ENCODE peak calls at places on chromosomes 16 and 17, in four cellular contexts. E is stomach, D is esophagus muscularis mucosa, I is endothelial cell of umbilical vein. A is an unnamed sample.

GRCh38 chr16:46757339-46758050 is 9.4 kb upstream of the MYLK3 start:
- DNase-seq in E (peak; percentile 32), D (no peak), I (no peak), A (no peak)

GRCh38 chr16:70638814-70639792 is 7.3 kb upstream of the IL34 start:
- DNase-seq in I (no peak), E (no peak), D (no peak), A (peak; percentile 31)

GRCh38 chr17:66531826-66532439 is 229.5 kb downstream of the PRKCA start:
- DNase-seq in E (no peak), D (no peak), I (no peak), A (no peak)

GRCh38 chr16:25922438-25922837 is 230.7 kb downstream of the HS3ST4 start:
- DNase-seq in I (no peak), D (no peak), E (no peak), A (no peak)

GRCh38 chr16:46889942-46890300 is 5.8 kb downstream of the GPT2 start:
- DNase-seq in I (no peak), D (no peak), E (no peak), A (no peak)

GRCh38 chr17:82217530-82218204 is 5.0 kb upstream of the CCDC57 start:
- DNase-seq in E (peak; percentile 63), D (no peak), I (peak; percentile 79), A (peak; percentile 62)

GRCh38 chr17:22090263-22090935 is 398.1 kb downstream of the KCNJ18 start:
- DNase-seq in E (no peak), D (no peak), I (no peak), A (no peak)

GRCh38 chr17:2395258-2396170 is 5.3 kb downstream of the MNT start:
- DNase-seq in E (no peak), I (peak; percentile 23), D (no peak), A (no peak)

GRCh38 chr17:33106525-33107162 is 115.0 kb downstream of the SPACA3 start:
- DNase-seq in I (no peak), D (no peak), E (no peak), A (no peak)

GRCh38 chr16:23595246-23595950 is 718 bp downstream of the NDUFAB1 start:
- DNase-seq in D (no peak), I (no peak), E (no peak), A (peak; percentile 7)

GRCh38 chr16:27446721-27447120 is 44.7 kb downstream of the IL21R start:
- DNase-seq in I (no peak), D (no peak), E (no peak), A (peak; percentile 47)

GRCh38 chr16:53991181-53992056 is 287.5 kb downstream of the FTO start:
- DNase-seq in E (peak; percentile 29), I (peak; percentile 14), D (no peak), A (no peak)

GRCh38 chr17:7476474-7476873 is 3.0 kb downstream of the ZBTB4 start:
- DNase-seq in D (no peak), E (no peak), I (peak; percentile 63), A (no peak)

GRCh38 chr16:71811261-71811803 is 2.7 kb upstream of the AP1G1 start:
- DNase-seq in D (no peak), E (no peak), I (no peak), A (no peak)

GRCh38 chr16:70399326-70399725 is 39.6 kb downstream of the ST3GAL2 start:
- DNase-seq in E (no peak), I (no peak), D (no peak), A (no peak)

GRCh38 chr17:80782536-80783427 is 208.9 kb upstream of the CHMP6 start:
- DNase-seq in E (no peak), I (peak; percentile 51), D (no peak), A (no peak)
- H3K27ac ChIP-seq in E (peak overlapping the region; percentile 21), I (no peak overlapping the region), D (peak overlapping the region; percentile 78), A (peak overlapping the region; percentile 33)

DNA sequence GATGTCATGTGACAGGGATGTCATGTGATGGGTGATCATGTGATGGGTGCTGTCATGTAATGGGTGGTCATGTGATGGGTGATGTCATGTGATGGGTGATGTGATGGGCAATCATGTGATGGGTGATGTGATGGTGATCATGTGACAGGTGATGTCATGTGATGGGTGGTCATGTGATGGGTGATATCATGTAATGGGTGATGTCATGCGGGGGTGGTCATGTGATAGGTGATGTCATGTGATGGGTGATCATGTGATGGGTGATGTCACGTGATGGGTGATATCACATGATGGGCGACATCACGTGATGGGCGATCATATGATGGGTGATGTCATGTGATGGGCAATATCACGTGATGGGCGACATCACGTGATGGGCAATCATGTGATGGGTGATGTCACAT is 16.6 kb downstream of the CD300LB start:
- DNase-seq in E (peak; percentile 25), D (no peak), I (no peak), A (no peak)
- TF ChIP-seq POLR2AphosphoS5 in E (no peak), D (no peak), I (no peak), A (no peak)

GRCh38 chr17:41527076-41528023 is 758 bp downstream of the KRT19 start:
- DNase-seq in E (peak; percentile 44), I (no peak), D (no peak), A (peak; percentile 68)
- H3K27ac ChIP-seq in E (peak overlapping the region; percentile 89), I (no peak overlapping the region), D (peak overlapping the region; percentile 7), A (peak overlapping the region; percentile 92)

DNA sequence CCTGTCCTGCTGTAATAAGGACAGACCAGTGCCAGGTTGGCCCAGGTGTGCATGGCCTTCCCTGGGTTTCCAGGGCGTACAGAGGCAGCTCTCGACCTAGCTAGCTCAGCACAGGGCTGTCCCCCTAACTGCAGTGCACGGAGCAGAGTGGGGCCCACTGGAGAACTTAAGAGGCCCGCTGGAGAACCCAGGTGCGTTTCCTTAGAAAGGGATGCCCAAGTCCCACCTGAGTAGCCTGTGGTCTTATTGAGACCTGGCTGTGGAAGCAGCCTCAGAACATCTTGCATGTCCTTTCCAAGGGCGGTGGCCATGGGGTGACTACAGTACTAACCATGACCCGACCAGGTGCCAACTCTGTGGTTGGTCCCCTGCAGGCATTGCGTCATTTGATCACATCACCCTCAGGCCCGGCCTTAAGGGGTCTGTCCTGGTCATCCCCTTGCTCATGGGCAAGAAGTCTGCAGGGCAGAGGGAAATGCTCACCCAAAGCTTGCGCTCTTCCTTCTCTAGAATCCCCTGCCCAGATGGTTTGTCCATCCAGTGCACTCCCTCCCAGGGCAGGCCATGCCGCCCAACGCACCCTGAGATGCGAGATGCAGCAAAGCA is 3.3 kb upstream of the CCNF start:
- DNase-seq in E (no peak), I (no peak), D (no peak), A (no peak)
- TF ChIP-seq POLR2AphosphoS5 in E (no peak), I (no peak), D (no peak), A (no peak)

GRCh38 chr17:34314279-34314678 is 5.0 kb upstream of the CCL8 start:
- DNase-seq in E (no peak), D (peak; percentile 90), I (peak; percentile 26), A (no peak)
- H3K27ac ChIP-seq in E (peak overlapping the region; percentile 69), D (peak overlapping the region; percentile 50), I (no peak overlapping the region), A (peak overlapping the region; percentile 60)

A was measured in transverse colon.